ENCODE peak calls at places on chromosomes 5 and 9, in five cellular contexts. One of them, this sample, is unnamed.

GRCh38 chr5:178535299-178536175 is 54.7 kb downstream of the COL23A1 start:
- DNase-seq in WTC11: no peak
- DNase-seq in thoracic aorta: no peak
- DNase-seq in Calu3: no peak
- DNase-seq in epithelial cell of esophagus: no peak
- DNase-seq in this sample: no peak

GRCh38 chr9:78397045-78397843 is 100.3 kb downstream of the PSAT1 start:
- DNase-seq in epithelial cell of esophagus: no peak
- DNase-seq in WTC11: no peak
- DNase-seq in Calu3: no peak
- DNase-seq in thoracic aorta: no peak
- DNase-seq in this sample: no peak

GRCh38 chr5:149632311-149633251 is 51.3 kb downstream of the ARHGEF37 start:
- DNase-seq in thoracic aorta: no peak
- DNase-seq in epithelial cell of esophagus: peak
- DNase-seq in Calu3: peak
- DNase-seq in WTC11: no peak
- DNase-seq in this sample: no peak

GRCh38 chr5:60334281-60334713 is 365.7 kb downstream of the DEPDC1B start:
- DNase-seq in WTC11: no peak
- DNase-seq in epithelial cell of esophagus: peak
- DNase-seq in thoracic aorta: no peak
- DNase-seq in Calu3: no peak
- DNase-seq in this sample: no peak

GRCh38 chr5:79759848-79760247 is 70.2 kb downstream of the CMYA5 start:
- DNase-seq in thoracic aorta: no peak
- DNase-seq in WTC11: no peak
- DNase-seq in epithelial cell of esophagus: no peak
- DNase-seq in Calu3: no peak
- DNase-seq in this sample: no peak

GRCh38 chr5:1110930-1111726 is 735 bp downstream of the SLC12A7 start:
- DNase-seq in Calu3: peak
- DNase-seq in thoracic aorta: no peak
- DNase-seq in epithelial cell of esophagus: no peak
- DNase-seq in WTC11: no peak
- DNase-seq in this sample: no peak

GRCh38 chr5:128632264-128632663 is 94.2 kb upstream of the FBN2 start:
- DNase-seq in WTC11: no peak
- DNase-seq in Calu3: no peak
- DNase-seq in thoracic aorta: no peak
- DNase-seq in epithelial cell of esophagus: peak
- DNase-seq in this sample: no peak

GRCh38 chr5:31173621-31174020 is 19.9 kb upstream of the CDH6 start:
- DNase-seq in WTC11: no peak
- DNase-seq in Calu3: no peak
- DNase-seq in thoracic aorta: no peak
- DNase-seq in epithelial cell of esophagus: no peak
- DNase-seq in this sample: no peak

GRCh38 chr5:69206528-69207190 is 17.3 kb downstream of the CENPH start:
- DNase-seq in Calu3: peak
- DNase-seq in epithelial cell of esophagus: peak
- DNase-seq in WTC11: no peak
- DNase-seq in thoracic aorta: no peak
- DNase-seq in this sample: no peak

GRCh38 chr5:87126869-87127268 is 140.8 kb upstream of the RASA1 start:
- DNase-seq in thoracic aorta: no peak
- DNase-seq in epithelial cell of esophagus: no peak
- DNase-seq in Calu3: no peak
- DNase-seq in WTC11: no peak
- DNase-seq in this sample: no peak

GRCh38 chr5:115545065-115545882 is 699 bp upstream of the FEM1C start:
- DNase-seq in thoracic aorta: no peak
- DNase-seq in epithelial cell of esophagus: no peak
- DNase-seq in WTC11: no peak
- DNase-seq in Calu3: no peak
- DNase-seq in this sample: no peak

GRCh38 chr5:167614294-167615104 is 676.9 kb upstream of the WWC1 start:
- DNase-seq in epithelial cell of esophagus: no peak
- DNase-seq in thoracic aorta: no peak
- DNase-seq in Calu3: no peak
- DNase-seq in WTC11: no peak
- DNase-seq in this sample: no peak

GRCh38 chr5:147483961-147484707 is 25.7 kb downstream of the DPYSL3 start:
- DNase-seq in WTC11: no peak
- DNase-seq in Calu3: no peak
- DNase-seq in epithelial cell of esophagus: peak
- DNase-seq in thoracic aorta: peak
- DNase-seq in this sample: peak

GRCh38 chr9:120778758-120779157 is 14.5 kb downstream of the FBXW2 start:
- DNase-seq in thoracic aorta: no peak
- DNase-seq in epithelial cell of esophagus: peak
- DNase-seq in Calu3: no peak
- DNase-seq in WTC11: no peak
- DNase-seq in this sample: no peak

DNA sequence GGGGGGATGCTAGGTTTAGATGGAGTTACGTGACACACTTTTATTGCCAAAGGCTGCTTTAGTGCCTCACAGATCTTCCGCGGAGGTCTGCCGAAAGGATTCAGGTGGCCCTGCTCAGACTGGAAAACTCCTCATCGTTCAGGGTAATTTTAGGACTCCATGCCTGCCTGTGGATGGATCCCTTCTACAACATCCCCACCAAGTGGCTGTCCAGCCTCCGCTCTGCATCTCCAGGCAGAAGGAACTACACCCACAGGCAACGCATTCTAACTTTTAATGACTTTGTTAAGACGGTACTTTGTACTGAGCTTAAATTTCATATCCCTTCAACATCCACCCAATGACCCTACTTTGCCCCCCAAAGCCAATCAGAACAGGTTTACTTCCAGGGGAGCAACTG is 29.4 kb downstream of the ATPSCKMT start:
- DNase-seq in Calu3: no peak
- DNase-seq in WTC11: peak
- DNase-seq in thoracic aorta: no peak
- DNase-seq in epithelial cell of esophagus: no peak
- DNase-seq in this sample: no peak
- TF ChIP-seq CTCF in Calu3: no peak
- TF ChIP-seq CTCF in WTC11: no peak
- TF ChIP-seq CTCF in thoracic aorta: no peak
- TF ChIP-seq CTCF in epithelial cell of esophagus: no peak
- TF ChIP-seq CTCF in this sample: no peak

DNA sequence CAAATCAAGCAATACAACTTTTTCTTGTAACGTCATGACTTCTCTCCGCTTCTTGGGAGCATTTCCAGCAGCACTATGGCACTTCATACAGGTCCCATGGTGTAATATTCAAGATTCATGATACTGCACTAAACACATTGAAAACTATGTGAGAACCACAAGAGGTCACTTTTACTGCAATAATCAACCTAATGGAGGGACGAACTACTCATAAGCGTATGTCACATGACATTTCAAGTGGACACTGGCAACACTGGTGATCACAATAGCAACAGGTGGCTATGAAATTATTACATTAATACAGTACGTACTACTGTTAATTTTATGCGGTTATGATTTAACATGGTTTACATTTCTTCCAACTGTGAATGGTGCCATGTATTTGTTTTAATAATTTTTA is 78.6 kb upstream of the TBC1D9B start:
- DNase-seq in Calu3: no peak
- DNase-seq in thoracic aorta: no peak
- DNase-seq in epithelial cell of esophagus: peak
- DNase-seq in WTC11: no peak
- DNase-seq in this sample: no peak
- TF ChIP-seq CTCF in Calu3: no peak
- TF ChIP-seq CTCF in thoracic aorta: no peak
- TF ChIP-seq CTCF in epithelial cell of esophagus: no peak
- TF ChIP-seq CTCF in WTC11: no peak
- TF ChIP-seq CTCF in this sample: no peak

GRCh38 chr9:106976772-106977171 is 113.8 kb downstream of the ZNF462 start:
- DNase-seq in thoracic aorta: no peak
- DNase-seq in WTC11: no peak
- DNase-seq in Calu3: no peak
- DNase-seq in epithelial cell of esophagus: no peak
- DNase-seq in this sample: no peak
- TF ChIP-seq CTCF in thoracic aorta: no peak
- TF ChIP-seq CTCF in WTC11: no peak
- TF ChIP-seq CTCF in Calu3: no peak
- TF ChIP-seq CTCF in epithelial cell of esophagus: no peak
- TF ChIP-seq CTCF in this sample: no peak

GRCh38 chr5:169861433-169861832 is 118.9 kb downstream of the INSYN2B start:
- DNase-seq in Calu3: no peak
- DNase-seq in epithelial cell of esophagus: no peak
- DNase-seq in thoracic aorta: no peak
- DNase-seq in WTC11: no peak
- DNase-seq in this sample: no peak

GRCh38 chr5:169867347-169867746 is 112.9 kb downstream of the INSYN2B start:
- DNase-seq in WTC11: no peak
- DNase-seq in Calu3: no peak
- DNase-seq in epithelial cell of esophagus: no peak
- DNase-seq in thoracic aorta: no peak
- DNase-seq in this sample: no peak

GRCh38 chr5:169862348-169862905 is 117.9 kb downstream of the INSYN2B start:
- DNase-seq in thoracic aorta: no peak
- DNase-seq in Calu3: no peak
- DNase-seq in WTC11: no peak
- DNase-seq in epithelial cell of esophagus: no peak
- DNase-seq in this sample: no peak

GRCh38 chr5:169861934-169862333 is 118.4 kb downstream of the INSYN2B start:
- DNase-seq in thoracic aorta: no peak
- DNase-seq in epithelial cell of esophagus: peak
- DNase-seq in Calu3: no peak
- DNase-seq in WTC11: no peak
- DNase-seq in this sample: no peak

DNA sequence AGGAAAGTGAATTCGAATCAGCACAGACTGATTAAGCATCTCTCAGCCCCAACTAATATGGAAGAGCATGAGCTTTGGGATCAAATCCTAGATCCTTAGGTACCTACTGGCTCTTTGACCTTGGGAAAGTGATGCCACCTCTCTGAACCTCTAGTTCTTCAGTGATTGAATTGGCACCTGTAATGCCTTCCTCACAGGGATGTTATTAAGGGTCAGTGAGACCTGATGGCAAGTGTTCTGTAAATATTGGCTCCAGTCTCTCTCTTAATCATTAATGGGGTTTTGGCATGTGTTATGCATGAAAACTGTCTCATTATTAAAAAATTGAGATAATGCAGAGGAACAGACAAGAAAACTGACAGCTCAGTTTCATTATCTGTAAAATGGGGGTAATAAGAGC is 115.8 kb downstream of the INSYN2B start:
- DNase-seq in epithelial cell of esophagus: no peak
- DNase-seq in thoracic aorta: no peak
- DNase-seq in WTC11: no peak
- DNase-seq in Calu3: no peak
- DNase-seq in this sample: no peak
- TF ChIP-seq CTCF in epithelial cell of esophagus: no peak
- TF ChIP-seq CTCF in thoracic aorta: no peak
- TF ChIP-seq CTCF in WTC11: no peak
- TF ChIP-seq CTCF in Calu3: no peak
- TF ChIP-seq CTCF in this sample: no peak

DNA sequence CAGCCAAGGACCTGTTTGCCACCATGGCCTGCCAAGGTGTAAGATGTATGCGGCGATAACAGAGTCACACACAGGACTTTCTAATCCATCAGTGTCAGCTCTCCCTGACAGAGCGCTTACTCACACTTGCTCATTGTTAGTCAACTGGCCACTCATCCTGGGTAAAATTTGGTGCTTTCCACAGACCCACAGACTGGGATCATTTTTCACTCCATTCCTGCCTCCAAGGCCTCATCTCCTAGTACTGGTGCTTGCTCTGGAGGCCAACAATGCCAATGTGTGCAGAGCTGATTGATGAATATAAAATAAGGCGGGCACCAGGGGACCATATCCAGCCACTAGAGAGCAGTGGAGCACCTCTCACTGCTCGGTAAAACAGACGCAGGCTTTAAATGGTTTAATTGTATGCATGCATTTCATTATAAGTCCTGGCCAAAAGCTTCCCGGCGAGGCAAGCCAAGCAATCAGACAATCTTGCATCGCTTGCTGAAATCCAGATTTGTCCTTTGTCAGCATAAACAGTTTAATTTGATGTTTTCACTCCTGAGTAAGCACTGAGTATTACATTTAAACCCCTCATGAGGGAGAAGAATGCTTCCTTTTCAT is 22.3 kb downstream of the PSMB7 start:
- DNase-seq in WTC11: peak
- DNase-seq in thoracic aorta: no peak
- DNase-seq in Calu3: peak
- DNase-seq in epithelial cell of esophagus: peak
- DNase-seq in this sample: no peak
- TF ChIP-seq CTCF in WTC11: no peak
- TF ChIP-seq CTCF in thoracic aorta: no peak
- TF ChIP-seq CTCF in Calu3: no peak
- TF ChIP-seq CTCF in epithelial cell of esophagus: peak
- TF ChIP-seq CTCF in this sample: no peak

GRCh38 chr5:67395790-67396418 is 199.3 kb upstream of the CD180 start:
- DNase-seq in thoracic aorta: no peak
- DNase-seq in epithelial cell of esophagus: no peak
- DNase-seq in WTC11: no peak
- DNase-seq in Calu3: no peak
- DNase-seq in this sample: no peak
- TF ChIP-seq CTCF in thoracic aorta: no peak
- TF ChIP-seq CTCF in epithelial cell of esophagus: no peak
- TF ChIP-seq CTCF in WTC11: no peak
- TF ChIP-seq CTCF in Calu3: no peak
- TF ChIP-seq CTCF in this sample: no peak

DNA sequence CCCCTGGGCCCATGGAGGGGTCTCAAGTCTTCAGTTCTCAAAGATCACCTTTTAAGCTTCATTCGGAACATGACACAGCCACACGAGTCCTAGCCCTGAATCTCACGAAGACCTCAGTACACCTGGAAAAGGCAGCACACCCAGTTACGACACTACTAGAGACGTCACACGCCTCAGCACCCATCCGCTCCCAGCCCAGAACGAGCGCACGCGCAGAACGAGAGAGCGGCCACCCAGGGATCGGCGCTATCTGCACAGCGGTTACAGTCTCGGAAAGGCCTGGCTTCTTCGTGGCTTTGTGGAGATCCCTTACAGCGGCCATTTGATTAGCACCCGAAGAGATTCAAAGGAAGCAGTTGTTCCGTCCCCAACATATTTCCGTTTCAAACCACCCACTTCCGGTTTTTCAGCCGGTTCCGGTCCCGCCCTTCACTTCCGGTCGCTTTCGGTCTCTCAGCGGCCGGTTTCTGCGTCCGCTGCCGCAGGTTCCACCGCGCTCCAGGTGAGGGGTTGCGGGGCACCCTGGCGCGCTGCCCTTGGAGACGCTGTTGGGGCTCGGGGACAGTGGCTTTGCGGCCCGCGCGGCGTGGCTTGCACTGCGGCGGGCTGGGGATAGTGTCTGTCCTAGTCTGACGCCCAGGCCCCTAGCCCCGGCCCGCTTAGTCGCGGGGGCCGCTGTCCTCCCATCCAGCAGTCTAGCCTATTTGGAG is at the start of gene UBLCP1:
- DNase-seq in thoracic aorta: peak
- DNase-seq in WTC11: peak
- DNase-seq in epithelial cell of esophagus: peak
- DNase-seq in Calu3: peak
- DNase-seq in this sample: peak
- TF ChIP-seq CTCF in thoracic aorta: no peak
- TF ChIP-seq CTCF in WTC11: no peak
- TF ChIP-seq CTCF in epithelial cell of esophagus: no peak
- TF ChIP-seq CTCF in Calu3: no peak
- TF ChIP-seq CTCF in this sample: no peak

This sample was measured in omental fat pad.